ENCODE peak calls at places on chromosome 7, in four cellular contexts. One of them, this sample, is unnamed.

GRCh38 chr7:99607548-99607947 is 9.2 kb upstream of the ZSCAN25 start:
- DNase-seq in IMR-90: no peak
- DNase-seq in upper lobe of right lung: no peak
- DNase-seq in AG10803: no peak
- DNase-seq in this sample: no peak

GRCh38 chr7:143490719-143491306 is 13.1 kb downstream of the TAS2R41 start:
- DNase-seq in IMR-90: no peak
- DNase-seq in upper lobe of right lung: no peak
- DNase-seq in AG10803: peak
- DNase-seq in this sample: peak

GRCh38 chr7:104156842-104157277 is 51.0 kb downstream of the ORC5 start:
- DNase-seq in IMR-90: peak
- DNase-seq in upper lobe of right lung: no peak
- DNase-seq in AG10803: peak
- DNase-seq in this sample: no peak

GRCh38 chr7:128833148-128833938 is 3.1 kb downstream of the FLNC start:
- DNase-seq in IMR-90: peak
- DNase-seq in upper lobe of right lung: no peak
- DNase-seq in AG10803: peak
- DNase-seq in this sample: no peak

GRCh38 chr7:88042157-88042556 is 108.1 kb downstream of the ADAM22 start:
- DNase-seq in IMR-90: no peak
- DNase-seq in upper lobe of right lung: no peak
- DNase-seq in AG10803: no peak
- DNase-seq in this sample: no peak

GRCh38 chr7:106823631-106824030 is 41.5 kb upstream of the PIK3CG start:
- DNase-seq in IMR-90: peak
- DNase-seq in upper lobe of right lung: no peak
- DNase-seq in AG10803: peak
- DNase-seq in this sample: no peak

GRCh38 chr7:24831240-24831639 is 74.0 kb upstream of the GSDME start:
- DNase-seq in IMR-90: peak
- DNase-seq in upper lobe of right lung: no peak
- DNase-seq in AG10803: peak
- DNase-seq in this sample: no peak

GRCh38 chr7:15921576-15921975 is 235.1 kb upstream of the MEOX2 start:
- DNase-seq in IMR-90: peak
- DNase-seq in upper lobe of right lung: no peak
- DNase-seq in AG10803: peak
- DNase-seq in this sample: no peak

GRCh38 chr7:75572814-75573213 is 80.7 kb downstream of the SPDYE5 start:
- DNase-seq in IMR-90: no peak
- DNase-seq in upper lobe of right lung: no peak
- DNase-seq in AG10803: no peak
- DNase-seq in this sample: no peak

GRCh38 chr7:81045491-81045890 is 126.6 kb upstream of the SEMA3C start:
- DNase-seq in IMR-90: no peak
- DNase-seq in upper lobe of right lung: no peak
- DNase-seq in AG10803: no peak
- DNase-seq in this sample: no peak

GRCh38 chr7:3892167-3892566 is 591.1 kb downstream of the SDK1 start:
- DNase-seq in IMR-90: peak
- DNase-seq in upper lobe of right lung: no peak
- DNase-seq in AG10803: no peak
- DNase-seq in this sample: no peak

GRCh38 chr7:74221713-74222112 is 11.9 kb downstream of the LAT2 start:
- DNase-seq in IMR-90: no peak
- DNase-seq in upper lobe of right lung: no peak
- DNase-seq in AG10803: no peak
- DNase-seq in this sample: no peak

GRCh38 chr7:156092307-156092706 is 280.0 kb upstream of the SHH start:
- DNase-seq in IMR-90: no peak
- DNase-seq in upper lobe of right lung: peak
- DNase-seq in AG10803: no peak
- DNase-seq in this sample: no peak

GRCh38 chr7:156088115-156088514 is 275.9 kb upstream of the SHH start:
- DNase-seq in IMR-90: no peak
- DNase-seq in upper lobe of right lung: no peak
- DNase-seq in AG10803: no peak
- DNase-seq in this sample: no peak

GRCh38 chr7:156091515-156092080 is 279.3 kb upstream of the SHH start:
- DNase-seq in IMR-90: no peak
- DNase-seq in upper lobe of right lung: peak
- DNase-seq in AG10803: no peak
- DNase-seq in this sample: no peak

GRCh38 chr7:156089222-156089621 is 277.0 kb upstream of the SHH start:
- DNase-seq in IMR-90: no peak
- DNase-seq in upper lobe of right lung: no peak
- DNase-seq in AG10803: no peak
- DNase-seq in this sample: no peak

GRCh38 chr7:156090988-156091387 is 278.7 kb upstream of the SHH start:
- DNase-seq in IMR-90: no peak
- DNase-seq in upper lobe of right lung: peak
- DNase-seq in AG10803: no peak
- DNase-seq in this sample: no peak
- TF ChIP-seq CTCF in IMR-90: no peak
- TF ChIP-seq CTCF in upper lobe of right lung: no peak
- TF ChIP-seq CTCF in AG10803: no peak
- TF ChIP-seq CTCF in this sample: no peak

DNA sequence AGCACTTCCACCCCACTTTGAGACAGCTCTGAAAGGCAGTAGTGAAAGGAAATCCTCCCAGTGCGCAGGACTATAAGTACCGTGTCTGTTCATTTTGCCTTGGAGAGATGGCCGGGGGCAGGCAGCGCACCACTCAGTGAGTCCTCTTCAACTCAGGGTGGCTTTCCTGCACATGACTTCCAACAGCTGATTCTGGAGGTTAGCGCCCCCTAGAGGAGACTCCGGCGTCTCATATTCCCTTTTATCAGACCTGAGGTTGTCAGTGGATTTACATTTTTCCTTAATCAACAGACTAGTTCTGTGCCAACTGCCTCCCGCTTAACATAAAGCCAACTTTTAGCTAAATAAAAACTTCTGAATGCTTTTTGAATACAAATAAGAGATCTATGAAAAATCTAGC is 101.0 kb downstream of the HERPUD2 start:
- DNase-seq in IMR-90: no peak
- DNase-seq in upper lobe of right lung: no peak
- DNase-seq in AG10803: no peak
- DNase-seq in this sample: no peak
- TF ChIP-seq CTCF in IMR-90: peak
- TF ChIP-seq CTCF in upper lobe of right lung: peak
- TF ChIP-seq CTCF in AG10803: peak
- TF ChIP-seq CTCF in this sample: peak

GRCh38 chr7:113405296-113406056 is 287.1 kb upstream of the SMIM30 start:
- DNase-seq in IMR-90: no peak
- DNase-seq in upper lobe of right lung: no peak
- DNase-seq in AG10803: no peak
- DNase-seq in this sample: no peak

GRCh38 chr7:113402005-113402404 is 283.7 kb upstream of the SMIM30 start:
- DNase-seq in IMR-90: no peak
- DNase-seq in upper lobe of right lung: no peak
- DNase-seq in AG10803: no peak
- DNase-seq in this sample: no peak

GRCh38 chr7:113408999-113409398 is 290.6 kb upstream of the SMIM30 start:
- DNase-seq in IMR-90: no peak
- DNase-seq in upper lobe of right lung: no peak
- DNase-seq in AG10803: no peak
- DNase-seq in this sample: no peak

GRCh38 chr7:113404245-113404644 is 285.9 kb upstream of the SMIM30 start:
- DNase-seq in IMR-90: no peak
- DNase-seq in upper lobe of right lung: no peak
- DNase-seq in AG10803: no peak
- DNase-seq in this sample: no peak
- TF ChIP-seq CTCF in IMR-90: no peak
- TF ChIP-seq CTCF in upper lobe of right lung: no peak
- TF ChIP-seq CTCF in AG10803: no peak
- TF ChIP-seq CTCF in this sample: peak

DNA sequence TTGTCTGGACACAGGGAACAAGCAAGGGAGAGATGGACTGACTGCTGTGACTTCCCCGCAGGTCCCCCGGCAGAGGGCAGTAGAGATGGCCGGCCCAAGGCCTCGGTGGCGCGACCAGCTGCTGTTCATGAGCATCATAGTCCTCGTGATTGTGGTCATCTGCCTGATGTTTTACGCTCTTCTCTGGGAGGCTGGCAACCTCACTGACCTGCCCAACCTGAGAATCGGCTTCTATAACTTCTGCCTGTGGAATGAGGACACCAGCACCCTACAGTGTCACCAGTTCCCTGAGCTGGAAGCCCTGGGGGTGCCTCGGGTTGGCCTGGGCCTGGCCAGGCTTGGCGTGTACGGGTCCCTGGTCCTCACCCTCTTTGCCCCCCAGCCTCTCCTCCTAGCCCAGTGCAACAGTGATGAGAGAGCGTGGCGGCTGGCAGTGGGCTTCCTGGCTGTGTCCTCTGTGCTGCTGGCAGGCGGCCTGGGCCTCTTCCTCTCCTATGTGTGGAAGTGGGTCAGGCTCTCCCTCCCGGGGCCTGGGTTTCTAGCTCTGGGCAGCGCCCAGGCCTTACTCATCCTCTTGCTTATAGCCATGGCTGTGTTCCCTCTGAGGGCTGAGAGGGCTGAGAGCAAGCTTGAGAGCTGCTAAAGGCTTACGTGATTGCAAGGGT is 6.0 kb downstream of the CYREN start:
- DNase-seq in IMR-90: no peak
- DNase-seq in upper lobe of right lung: no peak
- DNase-seq in AG10803: no peak
- DNase-seq in this sample: no peak
- TF ChIP-seq CTCF in IMR-90: no peak
- TF ChIP-seq CTCF in upper lobe of right lung: no peak
- TF ChIP-seq CTCF in AG10803: no peak
- TF ChIP-seq CTCF in this sample: peak

GRCh38 chr7:159032310-159032709 is 112.4 kb downstream of the VIPR2 start:
- DNase-seq in IMR-90: no peak
- DNase-seq in upper lobe of right lung: no peak
- DNase-seq in AG10803: no peak
- DNase-seq in this sample: no peak

GRCh38 chr7:159032753-159033472 is 111.8 kb downstream of the VIPR2 start:
- DNase-seq in IMR-90: no peak
- DNase-seq in upper lobe of right lung: no peak
- DNase-seq in AG10803: no peak
- DNase-seq in this sample: no peak

GRCh38 chr7:159031135-159031701 is 113.4 kb downstream of the VIPR2 start:
- DNase-seq in IMR-90: no peak
- DNase-seq in upper lobe of right lung: peak
- DNase-seq in AG10803: no peak
- DNase-seq in this sample: no peak

GRCh38 chr7:159030490-159031134 is 114.1 kb downstream of the VIPR2 start:
- DNase-seq in IMR-90: no peak
- DNase-seq in upper lobe of right lung: peak
- DNase-seq in AG10803: no peak
- DNase-seq in this sample: no peak

GRCh38 chr7:159031750-159032149 is 112.9 kb downstream of the VIPR2 start:
- DNase-seq in IMR-90: no peak
- DNase-seq in upper lobe of right lung: peak
- DNase-seq in AG10803: no peak
- DNase-seq in this sample: no peak
- TF ChIP-seq CTCF in IMR-90: no peak
- TF ChIP-seq CTCF in upper lobe of right lung: no peak
- TF ChIP-seq CTCF in AG10803: no peak
- TF ChIP-seq CTCF in this sample: no peak